ENCODE peak calls at places on chromosome 14, in four cellular contexts. One of them, this sample, is unnamed.

GRCh38 chr14:71574976-71575375 is 357.3 kb upstream of the RGS6 start:
- DNase-seq in central memory CD8-positive, alpha-beta T cell: no peak
- DNase-seq in iPS-NIHi11: peak
- DNase-seq in Daoy: peak
- DNase-seq in this sample: peak

GRCh38 chr14:64826845-64827244 is 52.9 kb downstream of the SPTB start:
- DNase-seq in central memory CD8-positive, alpha-beta T cell: no peak
- DNase-seq in iPS-NIHi11: no peak
- DNase-seq in Daoy: no peak
- DNase-seq in this sample: no peak

GRCh38 chr14:61563880-61564622 is 131.3 kb upstream of the HIF1A start:
- DNase-seq in central memory CD8-positive, alpha-beta T cell: no peak
- DNase-seq in iPS-NIHi11: no peak
- DNase-seq in Daoy: peak
- DNase-seq in this sample: no peak

GRCh38 chr14:73463411-73463810 is 5.1 kb upstream of the NUMB start:
- DNase-seq in central memory CD8-positive, alpha-beta T cell: no peak
- DNase-seq in iPS-NIHi11: no peak
- DNase-seq in Daoy: peak
- DNase-seq in this sample: peak

GRCh38 chr14:65849096-65849495 is 436.6 kb downstream of the FUT8 start:
- DNase-seq in central memory CD8-positive, alpha-beta T cell: no peak
- DNase-seq in iPS-NIHi11: no peak
- DNase-seq in Daoy: no peak
- DNase-seq in this sample: no peak

GRCh38 chr14:29085546-29085945 is 319.0 kb downstream of the FOXG1 start:
- DNase-seq in central memory CD8-positive, alpha-beta T cell: no peak
- DNase-seq in iPS-NIHi11: peak
- DNase-seq in Daoy: no peak
- DNase-seq in this sample: no peak

GRCh38 chr14:105913221-105913620 is 386.8 kb downstream of the TMEM121 start:
- DNase-seq in central memory CD8-positive, alpha-beta T cell: no peak
- DNase-seq in iPS-NIHi11: no peak
- DNase-seq in Daoy: no peak
- DNase-seq in this sample: no peak

GRCh38 chr14:69378274-69378673 is 19.8 kb downstream of the ERH start:
- DNase-seq in central memory CD8-positive, alpha-beta T cell: no peak
- DNase-seq in iPS-NIHi11: no peak
- DNase-seq in Daoy: no peak
- DNase-seq in this sample: no peak

GRCh38 chr14:85175556-85175955 is 354.4 kb upstream of the FLRT2 start:
- DNase-seq in central memory CD8-positive, alpha-beta T cell: no peak
- DNase-seq in iPS-NIHi11: no peak
- DNase-seq in Daoy: no peak
- DNase-seq in this sample: no peak

GRCh38 chr14:99737451-99737951 is 53.4 kb downstream of the CYP46A1 start:
- DNase-seq in central memory CD8-positive, alpha-beta T cell: no peak
- DNase-seq in iPS-NIHi11: peak
- DNase-seq in Daoy: peak
- DNase-seq in this sample: peak

GRCh38 chr14:38208825-38209562 is 1.3 kb downstream of the SSTR1 start:
- DNase-seq in central memory CD8-positive, alpha-beta T cell: no peak
- DNase-seq in iPS-NIHi11: peak
- DNase-seq in Daoy: no peak
- DNase-seq in this sample: no peak

GRCh38 chr14:85527458-85527857 is 2.5 kb upstream of the FLRT2 start:
- DNase-seq in central memory CD8-positive, alpha-beta T cell: no peak
- DNase-seq in iPS-NIHi11: no peak
- DNase-seq in Daoy: no peak
- DNase-seq in this sample: no peak

GRCh38 chr14:85549697-85550096 is 19.8 kb downstream of the FLRT2 start:
- DNase-seq in central memory CD8-positive, alpha-beta T cell: no peak
- DNase-seq in iPS-NIHi11: no peak
- DNase-seq in Daoy: no peak
- DNase-seq in this sample: no peak

This sample was measured in H4.